ENCODE peak calls at places on chromosomes 11 and 22, in five cellular contexts. S is neural progenitor cell, X is astrocyte, D is brain microvascular endothelial cell, F is colonic mucosa. T is an unnamed sample. For H3K36me3, the result is how much of the 10 kb centered on the place peaks cover.

GRCh38 chr11:107623183-107623582 is 32.2 kb downstream of the ELMOD1 start:
- DNase-seq in S (no peak), X (peak), D (no peak), F (no peak), T (no peak)

GRCh38 chr11:60931897-60932296 is 7.6 kb downstream of the TMEM132A start:
- DNase-seq in S (no peak), X (no peak), D (no peak), F (no peak), T (no peak)

GRCh38 chr11:71433648-71434450 is 14.3 kb downstream of the DHCR7 start:
- DNase-seq in S (no peak), X (no peak), D (no peak), F (peak), T (no peak)

GRCh38 chr11:13357232-13357631 is 79.6 kb downstream of the BMAL1 start:
- DNase-seq in S (no peak), X (no peak), D (no peak), F (no peak), T (no peak)

GRCh38 chr11:15893080-15893492 is 463.3 kb downstream of the SOX6 start:
- DNase-seq in S (no peak), X (peak), D (peak), F (peak), T (no peak)

GRCh38 chr11:35043933-35044332 is 95.0 kb upstream of the CD44 start:
- DNase-seq in S (no peak), X (no peak), D (no peak), F (no peak), T (no peak)

GRCh38 chr22:50250555-50251471 is at the start of gene HDAC10:
- DNase-seq in S (peak), X (peak), D (peak), F (peak), T (peak)

GRCh38 chr22:19641254-19641982 is 72.9 kb upstream of the SEPTIN5 start:
- DNase-seq in S (peak), X (no peak), D (no peak), F (no peak), T (no peak)

GRCh38 chr22:50329236-50329635 is 2.4 kb upstream of the DENND6B start:
- DNase-seq in S (no peak), X (peak), D (peak), F (no peak), T (no peak)

GRCh38 chr22:35409783-35410662 is 10.1 kb downstream of the MCM5 start:
- DNase-seq in S (no peak), X (no peak), D (no peak), F (no peak), T (no peak)

GRCh38 chr22:46522743-46523300 is 14.6 kb downstream of the CELSR1 start:
- DNase-seq in S (no peak), X (no peak), D (no peak), F (no peak), T (no peak)

GRCh38 chr11:15816996-15817395 is 539.4 kb downstream of the SOX6 start:
- DNase-seq in S (no peak), X (peak), D (peak), F (no peak), T (no peak)

GRCh38 chr11:33419956-33420355 is 162.8 kb downstream of the HIPK3 start:
- DNase-seq in S (no peak), X (no peak), D (no peak), F (no peak), T (no peak)

GRCh38 chr11:105611837-105612480 is 2.1 kb downstream of the GRIA4 start:
- DNase-seq in S (peak), X (no peak), D (no peak), F (no peak), T (no peak)

DNA sequence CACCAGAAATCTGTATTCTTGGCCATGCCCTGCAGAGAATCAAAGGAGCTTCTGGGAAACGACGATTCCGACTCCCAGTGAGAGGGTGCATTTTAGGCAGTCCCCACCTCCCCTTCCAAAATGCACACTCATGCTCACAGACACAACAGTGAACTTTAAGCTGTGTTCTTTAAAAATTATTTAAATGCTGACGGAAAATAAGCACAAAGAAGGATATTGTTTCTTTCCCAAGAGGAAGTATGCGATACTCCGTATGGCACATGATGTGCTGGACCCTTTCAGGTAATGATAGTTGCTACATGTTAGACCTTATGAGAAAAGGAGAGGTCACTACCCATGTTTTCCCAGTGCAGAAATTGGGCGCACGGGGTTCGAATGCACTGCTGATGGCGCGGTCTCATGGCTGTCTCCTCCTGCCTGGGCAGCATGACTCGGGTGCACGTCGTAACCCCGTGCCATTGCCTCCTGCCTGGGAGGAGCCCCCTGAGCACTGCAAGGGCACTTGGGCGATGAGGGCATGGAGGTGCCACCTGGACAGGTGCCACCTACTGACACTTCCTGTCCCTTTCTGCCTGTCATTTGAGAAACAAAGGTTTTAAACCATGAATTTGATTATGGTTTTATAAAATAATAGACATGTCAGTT is 63.9 kb upstream of the CTTN start:
- DNase-seq in S (no peak), X (no peak), D (no peak), F (no peak), T (no peak)
- H3K36me3 ChIP-seq in S (under half), X (half or more), D (under half), F (under half), T (half or more)

GRCh38 chr11:8682219-8683114 is at the start of the genes RPL27A and TRIM66:
- DNase-seq in S (peak), X (peak), D (peak), F (peak), T (peak)
- H3K36me3 ChIP-seq in S (under half), X (under half), D (under half), F (under half), T (under half)

GRCh38 chr11:67470337-67471002 is 1.4 kb upstream of the TMEM134 start:
- DNase-seq in S (no peak), X (no peak), D (no peak), F (no peak), T (no peak)

GRCh38 chr11:67468835-67469811 is at the start of gene TMEM134:
- DNase-seq in S (peak), X (peak), D (peak), F (peak), T (peak)

GRCh38 chr11:67468056-67468455 is 995 bp downstream of the TMEM134 start:
- DNase-seq in S (no peak), X (peak), D (no peak), F (peak), T (no peak)

GRCh38 chr11:67466962-67467771 is 1.9 kb downstream of the TMEM134 start:
- DNase-seq in S (no peak), X (no peak), D (no peak), F (no peak), T (no peak)

DNA sequence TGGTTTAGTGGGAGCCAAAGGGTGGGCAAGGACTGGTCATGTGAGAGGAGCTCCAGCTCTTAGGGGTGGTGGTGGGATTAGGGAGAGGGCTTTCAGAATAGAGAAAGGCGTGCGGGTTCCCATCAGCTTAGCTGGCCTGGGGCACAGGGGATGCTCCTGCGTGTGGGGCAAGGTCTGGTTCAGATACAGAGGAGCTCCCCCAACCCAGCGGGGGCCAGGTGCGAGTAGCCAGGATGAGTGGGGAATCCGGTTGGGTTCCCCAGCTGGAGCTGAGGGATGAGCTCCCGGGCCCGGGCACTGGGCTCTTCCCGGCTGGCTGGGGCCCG is 579 bp downstream of the TMEM134 start:
- DNase-seq in S (peak), X (no peak), D (no peak), F (peak), T (no peak)
- H3K36me3 ChIP-seq in S (under half), X (under half), D (under half), F (under half), T (under half)

DNA sequence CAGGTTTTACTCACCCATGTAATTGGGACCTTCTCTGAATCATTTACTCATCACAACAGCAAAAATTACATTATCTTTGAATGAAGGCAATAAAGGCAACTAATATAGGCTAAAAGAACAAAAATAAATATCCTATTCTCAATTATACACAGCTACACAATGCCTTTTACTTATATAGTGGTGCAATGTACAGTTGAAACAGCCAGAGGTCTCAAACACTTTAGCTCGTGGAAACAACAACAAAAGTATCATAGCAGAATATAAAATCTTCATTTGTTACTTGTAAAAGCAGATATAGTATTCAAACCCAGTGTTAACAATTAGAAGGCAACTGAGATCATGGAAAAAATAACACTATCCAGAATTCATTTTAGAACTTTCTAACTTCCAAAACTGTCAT is 20.6 kb upstream of the CCDC34 start:
- DNase-seq in S (no peak), X (no peak), D (no peak), F (no peak), T (no peak)
- H3K36me3 ChIP-seq in S (half or more), X (under half), D (under half), F (under half), T (under half)

DNA sequence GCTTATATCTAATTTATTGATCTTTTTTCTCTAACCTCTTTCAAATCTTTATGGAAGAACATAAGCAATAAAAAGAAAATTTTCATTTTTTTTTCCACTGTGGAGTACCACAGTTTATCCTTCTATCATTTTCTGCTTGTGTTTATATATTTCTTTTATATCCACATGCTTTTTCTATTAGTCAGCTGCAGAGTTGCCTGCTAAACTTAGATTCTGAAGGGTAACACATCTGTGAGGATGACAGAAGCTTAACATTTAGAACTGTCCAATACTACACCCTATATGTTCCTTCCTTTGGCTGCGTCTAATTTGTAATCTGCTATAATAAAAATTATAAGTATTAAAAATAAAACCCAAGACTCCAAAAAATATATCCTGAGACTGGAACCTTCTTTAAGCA is 20.8 kb downstream of the CCDC90B start:
- DNase-seq in S (no peak), X (no peak), D (no peak), F (no peak), T (no peak)
- H3K36me3 ChIP-seq in S (under half), X (under half), D (under half), F (under half), T (under half)

GRCh38 chr11:134246100-134246499 is 7.1 kb downstream of the THYN1 start:
- DNase-seq in S (no peak), X (no peak), D (no peak), F (no peak), T (no peak)

GRCh38 chr11:134244593-134244992 is 8.6 kb downstream of the THYN1 start:
- DNase-seq in S (peak), X (no peak), D (no peak), F (no peak), T (no peak)

GRCh38 chr11:134242376-134242775 is 10.8 kb downstream of the THYN1 start:
- DNase-seq in S (no peak), X (no peak), D (no peak), F (no peak), T (no peak)

GRCh38 chr11:134245434-134245833 is 7.7 kb downstream of the THYN1 start:
- DNase-seq in S (no peak), X (no peak), D (no peak), F (no peak), T (no peak)

GRCh38 chr11:134243913-134244312 is 9.2 kb downstream of the THYN1 start:
- DNase-seq in S (no peak), X (no peak), D (no peak), F (no peak), T (no peak)
- H3K36me3 ChIP-seq in S (under half), X (under half), D (under half), F (under half), T (half or more)

GRCh38 chr22:43990044-43990443 is 34.1 kb upstream of the PARVB start:
- DNase-seq in S (no peak), X (no peak), D (no peak), F (no peak), T (no peak)

GRCh38 chr22:43985532-43985931 is 30.3 kb downstream of the SAMM50 start:
- DNase-seq in S (no peak), X (no peak), D (no peak), F (no peak), T (no peak)

GRCh38 chr22:43991316-43992020 is 32.6 kb upstream of the PARVB start:
- DNase-seq in S (no peak), X (no peak), D (no peak), F (no peak), T (no peak)

GRCh38 chr22:43988960-43989359 is 33.7 kb downstream of the SAMM50 start:
- DNase-seq in S (no peak), X (no peak), D (no peak), F (no peak), T (no peak)

DNA sequence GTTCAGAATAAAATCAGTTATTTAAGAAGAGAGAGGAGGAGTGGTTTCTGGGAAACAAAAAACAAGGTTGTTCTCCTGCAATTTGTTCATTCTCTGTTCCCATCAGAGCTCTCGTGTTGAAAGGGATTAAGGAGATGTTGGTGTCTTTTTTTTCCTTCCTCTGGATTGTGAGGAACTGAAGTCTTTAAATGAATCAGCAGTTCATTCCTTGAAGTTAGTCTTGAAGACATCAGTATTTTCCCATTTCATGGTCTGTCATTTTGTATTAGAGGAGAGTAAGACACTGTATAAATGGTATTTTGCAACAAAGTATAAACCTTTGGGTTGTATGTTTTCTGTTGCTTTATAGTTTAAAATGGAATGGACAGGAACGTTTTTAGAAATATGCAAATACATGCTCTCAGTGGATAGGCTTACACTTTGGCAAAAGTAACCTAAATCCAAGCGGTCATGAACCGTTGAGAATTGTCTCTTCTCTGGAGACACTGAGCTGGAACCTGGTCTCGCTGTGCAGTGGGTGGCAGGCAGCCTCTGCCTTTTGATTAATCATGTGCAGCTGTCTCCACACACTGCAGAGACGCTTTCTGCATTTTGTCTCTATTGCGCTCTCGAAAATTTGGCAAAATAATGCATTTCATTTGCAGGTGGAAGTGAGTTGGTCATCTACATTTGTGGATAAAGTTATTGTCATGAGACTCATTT is 33.0 kb downstream of the SAMM50 start:
- DNase-seq in S (no peak), X (no peak), D (no peak), F (no peak), T (no peak)
- H3K36me3 ChIP-seq in S (under half), X (under half), D (half or more), F (under half), T (half or more)

GRCh38 chr22:23825246-23825905 is 13.4 kb downstream of the DERL3 start:
- DNase-seq in S (no peak), X (no peak), D (no peak), F (no peak), T (no peak)
- H3K36me3 ChIP-seq in S (under half), X (under half), D (half or more), F (under half), T (half or more)

GRCh38 chr11:65625628-65626342 is 10.2 kb downstream of the PCNX3 start:
- DNase-seq in S (peak), X (no peak), D (no peak), F (peak), T (peak)
- H3K36me3 ChIP-seq in S (under half), X (under half), D (half or more), F (under half), T (half or more)

DNA sequence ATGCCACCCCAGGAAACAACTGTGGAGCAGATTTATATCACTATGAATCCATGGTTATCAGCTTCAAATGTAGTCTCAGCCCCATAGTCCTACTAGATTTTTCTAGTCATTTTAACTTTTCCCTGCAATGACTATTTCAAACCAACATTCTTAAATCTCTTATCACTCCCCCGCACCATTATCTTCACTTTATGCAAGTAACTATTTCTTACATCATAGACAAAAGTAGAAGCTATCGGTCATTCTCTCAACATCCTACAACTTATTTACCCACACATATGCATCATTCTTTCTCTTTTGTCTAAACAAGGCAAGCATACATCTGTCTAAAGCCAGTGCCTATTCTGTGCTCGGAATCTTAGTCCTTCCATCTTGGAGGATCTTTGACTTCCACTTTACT is 4.4 kb downstream of the TIMM10B start:
- DNase-seq in S (no peak), X (no peak), D (no peak), F (no peak), T (no peak)
- H3K36me3 ChIP-seq in S (under half), X (under half), D (under half), F (under half), T (under half)